ENCODE peak calls at places on chromosomes 12 and 14, in seven cellular contexts. X is mesenchymal stem cell, F is MM.1S, L is GM23248, T is HepG2, O is neural progenitor cell, P is fibroblast of lung. V is an unnamed sample.

GRCh38 chr14:30573203-30573814 is 14.4 kb downstream of the G2E3 start:
- DNase-seq in X (peak; percentile 83), F (no peak), L (peak; percentile 37), T (no peak), O (no peak), P (peak; percentile 69), V (no peak)

GRCh38 chr14:65850429-65851145 is 438.1 kb downstream of the FUT8 start:
- DNase-seq in X (no peak), F (peak; percentile 64), L (no peak), T (no peak), O (no peak), P (no peak), V (no peak)

GRCh38 chr14:76348898-76349297 is 27.0 kb upstream of the ESRRB start:
- DNase-seq in X (peak; percentile 68), F (no peak), L (peak; percentile 65), T (no peak), O (peak; percentile 60), P (peak; percentile 82), V (no peak)

GRCh38 chr12:89108265-89108664 is 244.0 kb downstream of the DUSP6 start:
- DNase-seq in X (no peak), F (no peak), L (no peak), T (no peak), O (no peak), P (no peak), V (no peak)

GRCh38 chr14:65238456-65238855 is 136.1 kb upstream of the MAX start:
- DNase-seq in X (peak; percentile 81), F (no peak), L (peak; percentile 84), T (peak; percentile 85), O (no peak), P (peak; percentile 93), V (no peak)

GRCh38 chr12:45247589-45247988 is 31.7 kb downstream of the ANO6 start:
- DNase-seq in X (no peak), F (no peak), L (no peak), T (no peak), O (no peak), P (no peak), V (no peak)

GRCh38 chr12:108440736-108441135 is 74.3 kb upstream of the FICD start:
- DNase-seq in X (no peak), F (no peak), L (no peak), T (no peak), O (no peak), P (no peak), V (no peak)

GRCh38 chr12:19351346-19351745 is 87.9 kb upstream of the AEBP2 start:
- DNase-seq in X (no peak), F (no peak), L (no peak), T (no peak), O (no peak), P (no peak), V (no peak)

GRCh38 chr12:64142382-64142781 is 79.7 kb downstream of the KICS2 start:
- DNase-seq in X (no peak), F (no peak), L (no peak), T (no peak), O (no peak), P (no peak), V (no peak)

GRCh38 chr12:6215932-6216494 is 15.8 kb downstream of the CD9 start:
- DNase-seq in X (peak; percentile 69), F (no peak), L (peak; percentile 98), T (no peak), O (no peak), P (peak; percentile 92), V (peak; percentile 97)

GRCh38 chr12:12091977-12092663 is 21.4 kb downstream of the BCL2L14 start:
- DNase-seq in X (no peak), F (no peak), L (no peak), T (peak; percentile 14), O (no peak), P (peak; percentile 25), V (no peak)

GRCh38 chr12:90216815-90217214 is 508.2 kb upstream of the ATP2B1 start:
- DNase-seq in X (peak; percentile 23), F (no peak), L (peak; percentile 30), T (no peak), O (no peak), P (peak; percentile 70), V (no peak)

GRCh38 chr12:103503546-103504480 is 8.0 kb upstream of the C12orf42 start:
- DNase-seq in X (no peak), F (peak; percentile 53), L (no peak), T (peak; percentile 13), O (peak; percentile 57), P (no peak), V (no peak)

GRCh38 chr14:60508707-60509437 is at the start of gene SIX6:
- DNase-seq in X (no peak), F (no peak), L (peak; percentile 39), T (no peak), O (peak; percentile 95), P (peak; percentile 78), V (no peak)

GRCh38 chr12:124776126-124776513 is 87.5 kb downstream of the SCARB1 start:
- DNase-seq in X (peak; percentile 62), F (no peak), L (no peak), T (no peak), O (no peak), P (no peak), V (no peak)

GRCh38 chr12:13148532-13148847 is 45.0 kb upstream of the GSG1 start:
- DNase-seq in X (no peak), F (no peak), L (no peak), T (no peak), O (no peak), P (no peak), V (no peak)

GRCh38 chr14:93543766-93544165 is 113.0 kb downstream of the UNC79 start:
- DNase-seq in X (peak; percentile 34), F (peak; percentile 27), L (peak; percentile 61), T (peak; percentile 10), O (peak; percentile 24), P (peak; percentile 14), V (no peak)

GRCh38 chr12:12722351-12723146 is 5.4 kb downstream of the CDKN1B start:
- DNase-seq in X (peak; percentile 56), F (peak; percentile 85), L (peak; percentile 56), T (no peak), O (no peak), P (peak; percentile 64), V (no peak)

GRCh38 chr12:90058721-90059120 is 350.1 kb upstream of the ATP2B1 start:
- DNase-seq in X (peak; percentile 74), F (no peak), L (peak; percentile 88), T (no peak), O (no peak), P (peak; percentile 89), V (no peak)

GRCh38 chr12:115394498-115395220 is 710.7 kb upstream of the TBX3 start:
- DNase-seq in X (peak; percentile 16), F (no peak), L (peak; percentile 24), T (peak; percentile 46), O (no peak), P (no peak), V (no peak)

GRCh38 chr12:52185400-52185967 is 6.3 kb downstream of the KRT80 start:
- DNase-seq in X (no peak), F (no peak), L (no peak), T (no peak), O (no peak), P (no peak), V (no peak)
- H2AFZ ChIP-seq in X (no peak overlapping the region), F (no peak overlapping the region), L (peak overlapping the region; percentile 67), T (no peak overlapping the region), O (no peak overlapping the region), P (no peak overlapping the region), V (peak overlapping the region; percentile 20)

GRCh38 chr12:82708056-82708455 is 21.4 kb downstream of the TMTC2 start:
- DNase-seq in X (no peak), F (no peak), L (no peak), T (no peak), O (no peak), P (no peak), V (no peak)

GRCh38 chr12:82714427-82714826 is 27.7 kb downstream of the TMTC2 start:
- DNase-seq in X (no peak), F (no peak), L (no peak), T (no peak), O (no peak), P (no peak), V (no peak)

GRCh38 chr12:82705774-82706173 is 19.1 kb downstream of the TMTC2 start:
- DNase-seq in X (no peak), F (no peak), L (no peak), T (no peak), O (no peak), P (no peak), V (no peak)

GRCh38 chr12:82708507-82708906 is 21.8 kb downstream of the TMTC2 start:
- DNase-seq in X (no peak), F (no peak), L (peak; percentile 17), T (no peak), O (peak; percentile 64), P (no peak), V (no peak)
- H2AFZ ChIP-seq in X (no peak overlapping the region), F (no peak overlapping the region), L (peak overlapping the region; percentile 56), T (no peak overlapping the region), O (peak overlapping the region; percentile 32), P (peak overlapping the region; percentile 41), V (no peak overlapping the region)

GRCh38 chr12:3898751-3899150 is 25.6 kb upstream of the PARP11 start:
- DNase-seq in X (no peak), F (no peak), L (no peak), T (no peak), O (no peak), P (no peak), V (no peak)
- H2AFZ ChIP-seq in X (no peak overlapping the region), F (no peak overlapping the region), L (no peak overlapping the region), T (no peak overlapping the region), O (no peak overlapping the region), P (no peak overlapping the region), V (no peak overlapping the region)

DNA sequence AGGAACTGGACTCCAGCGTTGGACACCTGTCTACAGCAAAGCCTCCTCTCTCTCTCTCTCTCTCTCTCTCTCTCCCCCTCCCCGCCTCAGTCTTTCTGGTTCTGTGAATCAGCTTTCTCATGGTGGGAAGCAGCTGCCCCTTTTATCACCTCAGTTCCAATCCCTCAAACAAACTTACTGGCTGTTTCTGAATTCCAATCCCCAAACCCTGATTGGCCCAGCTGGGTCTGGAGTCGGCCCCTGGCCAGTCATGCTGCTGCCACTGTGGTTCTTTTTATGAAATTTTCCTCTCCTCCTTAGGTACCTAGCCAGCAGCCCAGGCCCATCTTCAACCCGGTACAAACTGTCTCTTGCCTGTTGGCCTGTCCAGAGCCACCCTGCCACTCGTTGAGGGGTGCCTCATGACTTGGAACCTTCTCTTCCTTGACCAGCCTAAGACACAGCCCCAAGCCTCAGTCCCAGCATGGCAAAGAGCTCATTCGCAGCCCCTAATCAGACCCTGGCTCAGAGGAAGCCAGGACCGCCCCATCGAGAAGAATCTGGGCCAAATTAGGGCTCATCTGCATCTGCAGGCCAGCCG is 9.4 kb upstream of the MORN3 start:
- DNase-seq in X (no peak), F (no peak), L (no peak), T (no peak), O (no peak), P (no peak), V (no peak)
- H2AFZ ChIP-seq in X (no peak overlapping the region), F (no peak overlapping the region), L (no peak overlapping the region), T (peak overlapping the region; percentile 85), O (peak overlapping the region; percentile 79), P (no peak overlapping the region), V (no peak overlapping the region)

GRCh38 chr12:31650927-31651326 is 8.6 kb upstream of the ETFBKMT start:
- DNase-seq in X (peak; percentile 60), F (no peak), L (no peak), T (no peak), O (no peak), P (no peak), V (no peak)
- H2AFZ ChIP-seq in X (no peak overlapping the region), F (peak overlapping the region; percentile 64), L (peak overlapping the region; percentile 41), T (peak overlapping the region; percentile 69), O (no peak overlapping the region), P (peak overlapping the region; percentile 18), V (no peak overlapping the region)

V was measured in keratinocyte.